ENCODE peak calls at places on chromosomes 4 and X, in four cellular contexts. W is stimulated activated naive CD8-positive, alpha-beta T cell treated with anti-CD3 and anti-CD28 coated beads, Interleukin-15, Interleukin-2, amounts not matched to agents 100 U/mL and 50 U/mL, for 24 hours; Q is fibroblast of mammary gland; D is T follicular helper cell. Y is an unnamed sample.

GRCh38 chr4:89539797-89540711 is 232.5 kb upstream of the GPRIN3 start:
- DNase-seq in W (no peak), Q (peak), D (no peak), Y (peak)

GRCh38 chr4:122662701-122663100 is 41.8 kb upstream of the IL21 start:
- DNase-seq in D (no peak), W (no peak), Q (no peak), Y (no peak)

GRCh38 chr4:152102184-152103000 is 341.6 kb upstream of the GATB start:
- DNase-seq in Q (peak), D (no peak), W (no peak), Y (no peak)

GRCh38 chr4:38281416-38282071 is 321.3 kb downstream of the PTTG2 start:
- DNase-seq in D (no peak), Q (peak), W (no peak), Y (no peak)

GRCh38 chrX:74179936-74180454 is 124.0 kb upstream of the ZCCHC13 start:
- DNase-seq in D (no peak), Q (no peak), W (no peak), Y (no peak)

GRCh38 chr4:88043586-88044340 is 36.3 kb downstream of the PKD2 start:
- DNase-seq in D (no peak), W (no peak), Q (no peak), Y (no peak)

GRCh38 chr4:130419576-130419975 is 1323.6 kb downstream of the C4orf33 start:
- DNase-seq in W (no peak), Q (peak), D (no peak), Y (no peak)

GRCh38 chr4:176583278-176583677 is 209.4 kb downstream of the VEGFC start:
- DNase-seq in W (no peak), Q (no peak), D (no peak), Y (no peak)

GRCh38 chrX:53133400-53133799 is 39.5 kb downstream of the KANTR start:
- DNase-seq in D (no peak), Q (no peak), W (no peak), Y (no peak)

GRCh38 chrX:144916785-144917184 is 330.5 kb upstream of the SPANXN1 start:
- DNase-seq in Q (peak), W (no peak), D (no peak), Y (no peak)

Y was measured in HAP-1.